ENCODE peak calls at places on chromosomes 6 and 20, in nine cellular contexts. S is stomach, Y is left ventricle myocardium inferior, X is H1, A is fibroblast of mammary gland, I is GM12865, M is tibial artery, O is lower lobe of right lung, G is breast epithelium. E is an unnamed sample.

GRCh38 chr6:24796616-24797290 is 2.0 kb downstream of the ARMH2 start:
- DNase-seq in S (no peak), Y (no peak), X (no peak), A (no peak), I (no peak), M (no peak), O (no peak), G (no peak), E (no peak)

GRCh38 chr20:1154224-1154623 is 30.6 kb downstream of the TMEM74B start:
- DNase-seq in S (no peak), Y (no peak), X (no peak), A (no peak), I (no peak), M (no peak), O (no peak), G (no peak), E (no peak)

GRCh38 chr6:41836660-41837052 is 49.2 kb downstream of the TOMM6 start:
- DNase-seq in S (no peak), Y (no peak), X (no peak), A (peak), I (no peak), M (no peak), O (no peak), G (no peak), E (no peak)

GRCh38 chr6:159169193-159169555 is at the start of gene FNDC1:
- DNase-seq in S (no peak), Y (peak), X (peak), A (no peak), I (peak), M (no peak), O (peak), G (no peak), E (no peak)

GRCh38 chr6:124780621-124781020 is 181.6 kb upstream of the RNF217 start:
- DNase-seq in S (no peak), Y (no peak), X (no peak), A (peak), I (no peak), M (no peak), O (no peak), G (no peak), E (no peak)

GRCh38 chr20:60244373-60245146 is 286.3 kb downstream of the CDH26 start:
- DNase-seq in S (no peak), Y (no peak), X (no peak), A (no peak), I (no peak), M (no peak), O (no peak), G (no peak), E (no peak)

GRCh38 chr20:36861875-36862801 is 13.8 kb upstream of the TLDC2 start:
- DNase-seq in S (peak), Y (peak), X (peak), A (peak), I (no peak), M (peak), O (peak), G (peak), E (no peak)

GRCh38 chr6:167750956-167751358 is 75.8 kb upstream of the AFDN start:
- DNase-seq in S (peak), Y (peak), X (no peak), A (no peak), I (no peak), M (peak), O (peak), G (peak), E (no peak)

GRCh38 chr6:149717255-149717587 is 680 bp downstream of the LATS1 start:
- DNase-seq in S (no peak), Y (no peak), X (no peak), A (no peak), I (no peak), M (no peak), O (no peak), G (no peak), E (no peak)

GRCh38 chr6:13796781-13797180 is 17.6 kb downstream of the MCUR1 start:
- DNase-seq in S (no peak), Y (no peak), X (no peak), A (no peak), I (no peak), M (no peak), O (no peak), G (no peak), E (no peak)

DNA sequence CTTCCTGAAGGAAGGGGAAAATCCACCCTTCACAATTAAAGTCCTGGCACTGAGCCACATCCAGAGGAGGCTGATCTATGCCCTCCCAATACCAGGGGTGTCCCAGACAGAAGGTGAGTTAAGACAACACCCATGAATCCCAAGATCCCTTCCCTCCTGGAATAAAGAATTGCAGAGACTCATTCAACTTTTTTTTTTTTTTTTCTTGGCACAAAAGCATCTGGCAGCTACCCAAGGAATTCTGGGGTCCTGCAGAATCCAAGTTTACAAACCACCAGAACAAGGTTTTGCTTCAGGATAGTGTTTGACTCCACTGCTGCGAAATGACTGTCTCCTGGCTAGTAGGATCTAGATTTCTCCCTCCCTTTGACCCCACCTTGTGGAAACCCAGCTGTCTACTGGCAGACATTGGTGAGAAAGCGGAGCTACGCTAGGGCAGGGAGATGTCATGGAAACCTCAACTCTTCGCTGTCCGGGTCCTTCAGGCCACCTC is 37.4 kb downstream of the JAG1 start:
- DNase-seq in S (no peak), Y (no peak), X (no peak), A (peak), I (no peak), M (no peak), O (no peak), G (no peak), E (no peak)
- TF ChIP-seq CTCF in S (no peak), Y (no peak), X (no peak), A (peak), I (no peak), M (no peak), O (no peak), G (no peak), E (no peak)

GRCh38 chr20:44207066-44207723 is 3.4 kb downstream of the OSER1 start:
- DNase-seq in S (no peak), Y (no peak), X (no peak), A (no peak), I (peak), M (no peak), O (no peak), G (no peak), E (no peak)

GRCh38 chr20:44209691-44210421 is 715 bp downstream of the OSER1 start:
- DNase-seq in S (peak), Y (no peak), X (peak), A (peak), I (peak), M (no peak), O (no peak), G (no peak), E (no peak)

GRCh38 chr20:44208770-44209169 is 1.8 kb downstream of the OSER1 start:
- DNase-seq in S (no peak), Y (no peak), X (no peak), A (peak), I (peak), M (no peak), O (no peak), G (no peak), E (no peak)

GRCh38 chr20:44206132-44206531 is 4.4 kb downstream of the OSER1 start:
- DNase-seq in S (no peak), Y (no peak), X (no peak), A (no peak), I (no peak), M (no peak), O (no peak), G (no peak), E (no peak)

GRCh38 chr20:44208165-44208564 is 2.4 kb downstream of the OSER1 start:
- DNase-seq in S (no peak), Y (no peak), X (no peak), A (no peak), I (no peak), M (no peak), O (no peak), G (no peak), E (no peak)
- H3K4me3 ChIP-seq in S (peak), Y (peak), X (no peak), A (peak), I (peak), M (peak), O (peak), G (peak), E (peak)

DNA sequence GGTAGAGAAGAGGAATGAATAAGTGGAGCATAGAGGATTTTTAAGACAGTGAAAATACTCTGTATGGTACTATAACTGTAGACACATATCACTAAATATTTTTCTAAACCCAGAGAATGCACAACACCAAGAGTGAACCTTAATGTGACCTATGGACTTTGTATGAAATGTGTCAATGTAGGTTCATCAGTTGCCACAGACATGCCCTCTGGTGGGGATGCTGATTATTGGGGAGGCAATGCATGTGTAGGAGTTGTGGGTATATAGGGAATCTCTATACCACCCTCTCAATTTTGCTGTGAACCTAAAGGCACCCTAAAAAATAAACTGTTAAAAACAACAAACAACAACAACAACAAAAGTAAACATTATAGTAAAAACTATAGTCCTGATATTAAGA is 293.7 kb downstream of the RNF144B start:
- DNase-seq in S (no peak), Y (no peak), X (no peak), A (no peak), I (no peak), M (no peak), O (no peak), G (no peak), E (no peak)
- TF ChIP-seq CTCF in S (no peak), Y (no peak), X (peak), A (no peak), I (no peak), M (no peak), O (no peak), G (no peak), E (peak)

GRCh38 chr6:15528870-15529269 is 134.0 kb downstream of the DTNBP1 start:
- DNase-seq in S (no peak), Y (no peak), X (peak), A (no peak), I (no peak), M (no peak), O (no peak), G (no peak), E (no peak)

GRCh38 chr6:15527838-15528617 is 134.8 kb downstream of the DTNBP1 start:
- DNase-seq in S (no peak), Y (no peak), X (peak), A (no peak), I (no peak), M (no peak), O (no peak), G (no peak), E (no peak)

GRCh38 chr6:15531973-15532372 is 130.9 kb downstream of the DTNBP1 start:
- DNase-seq in S (no peak), Y (no peak), X (peak), A (no peak), I (no peak), M (no peak), O (no peak), G (no peak), E (no peak)

GRCh38 chr6:15533379-15534044 is 129.3 kb downstream of the DTNBP1 start:
- DNase-seq in S (no peak), Y (no peak), X (peak), A (peak), I (no peak), M (no peak), O (no peak), G (no peak), E (no peak)

GRCh38 chr6:15530411-15530810 is 132.4 kb downstream of the DTNBP1 start:
- DNase-seq in S (no peak), Y (no peak), X (peak), A (no peak), I (no peak), M (no peak), O (no peak), G (no peak), E (no peak)
- H3K4me3 ChIP-seq in S (no peak), Y (no peak), X (no peak), A (no peak), I (no peak), M (no peak), O (no peak), G (no peak), E (no peak)

GRCh38 chr6:138278326-138278725 is 60.0 kb upstream of the PBOV1 start:
- DNase-seq in S (no peak), Y (no peak), X (peak), A (peak), I (peak), M (no peak), O (no peak), G (no peak), E (no peak)
- TF ChIP-seq CTCF in S (peak), Y (peak), X (peak), A (peak), I (peak), M (no peak), O (no peak), G (peak), E (peak)

DNA sequence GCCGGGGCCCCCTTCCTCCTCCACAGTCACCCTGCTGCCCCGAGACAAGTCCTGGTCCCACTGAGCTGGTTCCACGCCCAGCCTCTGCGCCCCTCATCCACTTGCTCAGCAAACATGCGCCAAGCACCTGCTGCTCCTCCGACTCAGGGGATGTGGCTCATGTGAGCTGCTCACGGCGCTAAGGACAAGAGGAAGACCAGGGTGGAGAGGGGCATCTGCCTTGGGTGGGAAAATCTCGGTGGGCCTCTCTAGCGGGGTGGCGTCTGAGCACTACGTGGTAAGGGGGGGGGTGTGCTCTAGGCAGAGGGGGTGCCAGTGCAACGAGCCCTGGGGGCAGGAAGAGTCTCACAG is 4.5 kb downstream of the LAMA5 start:
- DNase-seq in S (no peak), Y (no peak), X (no peak), A (no peak), I (no peak), M (no peak), O (no peak), G (no peak), E (no peak)
- H3K4me3 ChIP-seq in S (no peak), Y (peak), X (no peak), A (no peak), I (no peak), M (peak), O (no peak), G (no peak), E (no peak)

GRCh38 chr6:12391472-12391871 is 101.3 kb downstream of the EDN1 start:
- DNase-seq in S (no peak), Y (no peak), X (no peak), A (no peak), I (no peak), M (no peak), O (no peak), G (no peak), E (no peak)

GRCh38 chr6:12393100-12393499 is 102.9 kb downstream of the EDN1 start:
- DNase-seq in S (no peak), Y (no peak), X (no peak), A (no peak), I (no peak), M (no peak), O (no peak), G (no peak), E (no peak)

GRCh38 chr6:12392490-12392889 is 102.3 kb downstream of the EDN1 start:
- DNase-seq in S (no peak), Y (no peak), X (no peak), A (no peak), I (no peak), M (no peak), O (no peak), G (no peak), E (no peak)

GRCh38 chr6:12394170-12394569 is 104.0 kb downstream of the EDN1 start:
- DNase-seq in S (no peak), Y (no peak), X (no peak), A (no peak), I (no peak), M (no peak), O (no peak), G (no peak), E (no peak)

GRCh38 chr6:12395898-12396297 is 105.7 kb downstream of the EDN1 start:
- DNase-seq in S (no peak), Y (no peak), X (no peak), A (no peak), I (no peak), M (no peak), O (no peak), G (no peak), E (no peak)
- TF ChIP-seq CTCF in S (no peak), Y (peak), X (no peak), A (peak), I (no peak), M (peak), O (peak), G (no peak), E (no peak)

GRCh38 chr6:28585335-28585734 is 59.7 kb downstream of the GPX5 start:
- DNase-seq in S (no peak), Y (no peak), X (no peak), A (peak), I (no peak), M (no peak), O (no peak), G (no peak), E (no peak)

GRCh38 chr6:28587011-28587745 is 61.5 kb downstream of the GPX5 start:
- DNase-seq in S (peak), Y (peak), X (peak), A (peak), I (peak), M (no peak), O (peak), G (peak), E (no peak)

GRCh38 chr6:28583463-28583862 is 57.8 kb downstream of the GPX5 start:
- DNase-seq in S (no peak), Y (no peak), X (no peak), A (no peak), I (no peak), M (no peak), O (no peak), G (no peak), E (no peak)

GRCh38 chr6:28587746-28588075 is 62.0 kb downstream of the GPX5 start:
- DNase-seq in S (no peak), Y (no peak), X (no peak), A (peak), I (no peak), M (no peak), O (no peak), G (no peak), E (no peak)

GRCh38 chr6:28586273-28586672 is 60.6 kb downstream of the GPX5 start:
- DNase-seq in S (no peak), Y (no peak), X (no peak), A (no peak), I (no peak), M (no peak), O (no peak), G (no peak), E (no peak)
- H3K4me3 ChIP-seq in S (peak), Y (peak), X (peak), A (peak), I (peak), M (peak), O (peak), G (peak), E (no peak)

GRCh38 chr6:112781236-112781635 is 434.1 kb downstream of the RFPL4B start:
- DNase-seq in S (no peak), Y (no peak), X (no peak), A (peak), I (peak), M (no peak), O (no peak), G (no peak), E (no peak)
- TF ChIP-seq CTCF in S (no peak), Y (no peak), X (no peak), A (no peak), I (no peak), M (no peak), O (no peak), G (no peak), E (peak)